ENCODE peak calls at places on chromosomes 4 and X, in six cellular contexts. L is lung, D is fibroblast of mammary gland, M is stomach, Y is H9, K is GM20000. N is an unnamed sample.

GRCh38 chr4:140955528-140956094 is 177.7 kb downstream of the RNF150 start:
- DNase-seq in M (no peak), Y (no peak), L (no peak), K (no peak), D (no peak), N (peak)

GRCh38 chr4:2907226-2907625 is 56.0 kb downstream of the NOP14 start:
- DNase-seq in D (no peak), Y (no peak), M (no peak), L (no peak), K (no peak), N (no peak)

GRCh38 chr4:67558493-67558892 is at the start of gene STAP1:
- DNase-seq in D (no peak), L (no peak), K (peak), Y (no peak), M (no peak), N (no peak)

GRCh38 chr4:19213388-19213787 is 1038.3 kb upstream of the SLIT2 start:
- DNase-seq in K (no peak), L (no peak), Y (no peak), M (no peak), D (peak), N (no peak)

GRCh38 chr4:47824844-47825243 is 13.0 kb downstream of the CORIN start:
- DNase-seq in Y (no peak), D (no peak), L (no peak), K (no peak), M (no peak), N (no peak)

GRCh38 chr4:133866328-133866699 is 335.3 kb downstream of the PABPC4L start:
- DNase-seq in Y (no peak), D (peak), L (no peak), K (no peak), M (no peak), N (no peak)

GRCh38 chr4:39341075-39341725 is 25.0 kb downstream of the RFC1 start:
- DNase-seq in D (no peak), M (no peak), L (peak), K (no peak), Y (no peak), N (no peak)

GRCh38 chr4:185916683-185917082 is 104.7 kb upstream of the SORBS2 start:
- DNase-seq in M (no peak), D (no peak), Y (peak), L (no peak), K (no peak), N (no peak)

GRCh38 chr4:55446578-55446922 is 50.8 kb downstream of the TMEM165 start:
- DNase-seq in L (no peak), Y (no peak), M (no peak), D (peak), K (no peak), N (no peak)

GRCh38 chr4:6120361-6120760 is 80.0 kb downstream of the JAKMIP1 start:
- DNase-seq in L (no peak), Y (no peak), K (no peak), D (no peak), M (no peak), N (no peak)

GRCh38 chrX:44748014-44748413 is 95.8 kb upstream of the DUSP21 start:
- DNase-seq in D (peak), Y (no peak), M (no peak), K (no peak), L (no peak), N (no peak)

GRCh38 chr4:174120446-174121142 is 162.9 kb downstream of the FBXO8 start:
- DNase-seq in Y (peak), M (no peak), L (no peak), D (peak), K (peak), N (peak)

GRCh38 chr4:142846729-142847606 is 867 bp upstream of the INPP4B start:
- DNase-seq in K (peak), L (no peak), M (peak), D (no peak), Y (peak), N (no peak)

GRCh38 chr4:41458689-41459088 is 79.3 kb upstream of the LIMCH1 start:
- DNase-seq in L (no peak), Y (no peak), D (no peak), K (no peak), M (no peak), N (no peak)

GRCh38 chr4:154626793-154627484 is 14.5 kb upstream of the FGG start:
- DNase-seq in Y (peak), K (peak), M (peak), D (peak), L (peak), N (no peak)

GRCh38 chrX:99301990-99302389 is 1108.1 kb downstream of the PCDH19 start:
- DNase-seq in L (no peak), Y (no peak), M (no peak), D (peak), K (no peak), N (no peak)

GRCh38 chrX:46713672-46714487 is 45.0 kb downstream of the SLC9A7 start:
- DNase-seq in D (no peak), M (no peak), Y (no peak), L (no peak), K (peak), N (no peak)

GRCh38 chrX:39577976-39578962 is 519.5 kb downstream of the BCOR start:
- DNase-seq in L (no peak), K (peak), D (no peak), Y (no peak), M (peak), N (no peak)

GRCh38 chr4:80646061-80646460 is 310.5 kb downstream of the CFAP299 start:
- DNase-seq in K (no peak), D (no peak), M (no peak), Y (no peak), L (no peak), N (peak)

GRCh38 chrX:13590914-13591313 is 21.5 kb downstream of the EGFL6 start:
- DNase-seq in Y (no peak), L (no peak), M (no peak), K (no peak), D (no peak), N (no peak)

GRCh38 chrX:118325453-118325852 is 20.5 kb upstream of the WDR44 start:
- DNase-seq in L (no peak), D (peak), Y (no peak), K (peak), M (no peak), N (no peak)

GRCh38 chr4:184913356-184914143 is 87.8 kb upstream of the ACSL1 start:
- DNase-seq in M (no peak), K (no peak), L (no peak), D (no peak), Y (no peak), N (no peak)

GRCh38 chr4:110586137-110586850 is 36.6 kb downstream of the PITX2 start:
- DNase-seq in D (peak), L (no peak), Y (no peak), K (peak), M (no peak), N (peak)

GRCh38 chr4:110587666-110588285 is 35.1 kb downstream of the PITX2 start:
- DNase-seq in D (no peak), L (no peak), M (no peak), Y (peak), K (no peak), N (no peak)

GRCh38 chr4:110589297-110589696 is 33.6 kb downstream of the PITX2 start:
- DNase-seq in M (no peak), Y (no peak), L (no peak), D (peak), K (no peak), N (no peak)
- TF ChIP-seq CTCF in M (no peak), Y (no peak), L (no peak), D (no peak), K (no peak), N (no peak)

GRCh38 chr4:10171055-10171454 is 54.5 kb upstream of the WDR1 start:
- DNase-seq in Y (no peak), K (no peak), M (no peak), D (no peak), L (no peak), N (no peak)

GRCh38 chr4:10168151-10168550 is 51.6 kb upstream of the WDR1 start:
- DNase-seq in L (no peak), Y (no peak), M (no peak), D (no peak), K (no peak), N (no peak)

GRCh38 chr4:10167201-10167600 is 50.6 kb upstream of the WDR1 start:
- DNase-seq in M (no peak), L (no peak), D (no peak), Y (no peak), K (no peak), N (no peak)

GRCh38 chr4:10172278-10173038 is 55.9 kb upstream of the WDR1 start:
- DNase-seq in L (no peak), D (no peak), Y (no peak), K (no peak), M (no peak), N (no peak)

DNA sequence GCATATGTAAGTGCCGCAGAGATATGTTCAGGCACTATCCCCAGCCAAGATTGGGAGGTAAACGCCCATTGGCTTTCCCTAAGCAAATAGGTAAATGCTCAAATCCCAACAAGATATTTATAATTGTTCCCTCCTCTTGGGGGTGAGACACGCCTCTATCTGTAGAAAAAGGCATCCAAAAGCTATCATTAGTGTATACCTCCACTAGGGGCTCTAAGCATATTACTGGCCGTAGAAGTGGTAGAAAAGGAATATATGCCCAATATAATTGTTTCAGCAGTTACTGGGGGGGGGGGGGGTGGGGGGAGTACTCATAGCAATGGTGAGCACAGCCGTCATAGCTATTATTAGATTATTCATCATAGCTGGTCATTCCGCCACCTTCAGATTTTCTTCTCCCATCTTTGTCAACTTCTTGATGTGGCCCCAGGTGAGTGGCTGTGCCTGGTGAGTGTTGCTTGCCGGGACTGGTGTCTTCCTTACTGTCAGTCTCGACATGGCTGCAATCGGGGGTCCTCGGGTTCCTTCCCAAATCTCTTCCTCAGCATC is 53.3 kb upstream of the WDR1 start:
- DNase-seq in L (no peak), Y (no peak), K (no peak), M (no peak), D (no peak), N (no peak)
- TF ChIP-seq CTCF in L (no peak), Y (peak), K (no peak), M (no peak), D (no peak), N (no peak)

GRCh38 chrX:24301806-24302205 is 12.1 kb downstream of the SUPT20HL2 start:
- DNase-seq in L (no peak), M (no peak), Y (no peak), D (peak), K (no peak), N (no peak)
- TF ChIP-seq CTCF in L (no peak), M (no peak), Y (no peak), D (no peak), K (no peak), N (no peak)

DNA sequence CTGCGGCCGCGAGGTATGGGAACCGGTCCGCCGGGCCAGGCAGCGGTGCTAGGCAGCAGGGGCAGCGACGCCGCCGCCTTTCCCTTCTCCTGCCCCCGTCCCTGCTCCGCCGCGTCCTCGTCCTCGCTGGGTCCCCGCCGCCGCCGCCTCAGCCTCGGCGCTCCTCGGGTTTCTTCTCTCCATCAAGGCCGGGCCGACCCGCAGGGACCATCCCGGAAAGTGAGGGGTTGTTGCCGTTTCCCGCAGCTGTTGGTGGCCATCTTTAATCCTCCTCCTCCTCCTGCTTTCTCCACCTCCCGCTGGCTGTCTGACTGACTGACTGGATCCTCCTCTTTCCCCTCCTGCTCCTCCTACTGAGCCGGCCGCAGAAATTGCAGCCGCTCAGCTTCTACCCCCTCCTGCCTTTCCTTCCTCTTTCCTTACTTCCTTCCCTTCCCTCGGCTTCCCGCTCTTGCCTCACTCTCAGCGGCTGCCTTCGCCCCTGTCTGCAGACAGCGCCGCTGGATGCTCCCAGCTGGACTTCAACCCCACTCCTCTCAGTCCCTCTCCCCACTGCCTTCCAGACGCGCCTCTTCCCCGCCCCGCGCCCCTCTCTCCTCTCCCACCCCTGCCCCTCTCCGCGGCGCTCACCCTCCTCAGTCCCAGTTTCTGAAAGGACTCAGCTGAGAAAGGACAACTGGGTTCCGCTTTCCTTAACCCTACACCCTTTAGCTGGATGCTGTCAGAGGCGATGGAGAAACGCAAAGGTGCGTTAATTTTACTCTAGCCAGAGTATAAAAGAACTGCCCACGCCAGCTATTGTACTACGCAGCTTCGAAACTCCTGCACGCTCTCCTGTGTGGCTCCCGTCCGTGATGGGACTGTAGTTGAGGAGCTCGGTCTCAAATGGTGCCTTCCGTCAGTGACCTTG is at the start of gene WDFY3:
- DNase-seq in K (peak), D (peak), M (peak), Y (peak), L (peak), N (peak)
- TF ChIP-seq CTCF in K (no peak), D (no peak), M (no peak), Y (no peak), L (no peak), N (peak)

GRCh38 chrX:123732679-123733363 is at the start of gene THOC2:
- DNase-seq in Y (peak), D (peak), K (peak), L (peak), M (peak), N (peak)
- TF ChIP-seq CTCF in Y (peak), D (peak), K (no peak), L (no peak), M (peak), N (peak)